ENCODE peak calls at places on chromosomes 2 and 18, in nine cellular contexts. I is sigmoid colon, B is A549, A is H1, W is transverse colon, S is K562, T is HepG2, O is stomach, Z is tibial nerve. E is an unnamed sample.

GRCh38 chr18:80193701-80194100 is 53.6 kb downstream of the PARD6G start:
- DNase-seq in O (no peak), I (no peak), W (no peak), B (no peak), S (no peak), A (peak), Z (no peak), T (no peak), E (no peak)

GRCh38 chr18:159037-159652 is 788 bp downstream of the USP14 start:
- DNase-seq in I (no peak), S (peak), T (peak), Z (no peak), O (no peak), B (peak), A (peak), W (no peak), E (no peak)

GRCh38 chr18:74073957-74074356 is 73.7 kb downstream of the FBXO15 start:
- DNase-seq in A (no peak), I (no peak), Z (no peak), O (no peak), T (no peak), S (no peak), B (no peak), W (no peak), E (no peak)

GRCh38 chr18:59065684-59066083 is 74.0 kb upstream of the SEC11C start:
- DNase-seq in B (no peak), W (no peak), A (no peak), Z (no peak), S (no peak), I (no peak), O (no peak), T (no peak), E (no peak)

GRCh38 chr2:46293466-46293865 is 3.7 kb upstream of the EPAS1 start:
- DNase-seq in Z (no peak), B (no peak), A (no peak), S (no peak), I (no peak), W (no peak), O (no peak), T (no peak), E (no peak)

GRCh38 chr18:59902993-59903610 is 3.3 kb downstream of the PMAIP1 start:
- DNase-seq in A (no peak), I (no peak), B (no peak), O (no peak), S (no peak), T (no peak), W (no peak), Z (no peak), E (no peak)

GRCh38 chr18:57427429-57428181 is 7.6 kb upstream of the ONECUT2 start:
- DNase-seq in Z (no peak), W (no peak), A (peak), I (no peak), O (no peak), T (no peak), B (no peak), S (no peak), E (no peak)

GRCh38 chr2:207139551-207139950 is 26.2 kb downstream of the KLF7 start:
- DNase-seq in I (no peak), B (no peak), S (no peak), T (no peak), Z (no peak), A (no peak), O (no peak), W (no peak), E (no peak)

GRCh38 chr2:43024515-43024962 is 201.9 kb downstream of the ZFP36L2 start:
- DNase-seq in S (peak), Z (peak), T (no peak), O (peak), W (peak), I (peak), A (peak), B (peak), E (peak)

GRCh38 chr2:152875832-152876669 is 157.6 kb downstream of the ARL6IP6 start:
- DNase-seq in T (no peak), B (no peak), O (no peak), Z (no peak), S (no peak), I (no peak), A (no peak), W (no peak), E (no peak)

GRCh38 chr2:28271914-28272240 is 120.8 kb upstream of the FOSL2 start:
- DNase-seq in I (no peak), T (no peak), A (no peak), B (no peak), Z (no peak), S (no peak), O (no peak), W (no peak), E (no peak)

GRCh38 chr18:65527879-65528633 is 222.8 kb upstream of the CDH7 start:
- DNase-seq in Z (no peak), W (no peak), A (no peak), B (no peak), I (no peak), T (no peak), S (no peak), O (no peak), E (no peak)

GRCh38 chr18:57581301-57581934 is 5.1 kb downstream of the FECH start:
- DNase-seq in O (no peak), W (peak), I (no peak), S (no peak), B (no peak), Z (no peak), A (no peak), T (no peak), E (no peak)

GRCh38 chr2:10519067-10519740 is 71.1 kb upstream of the ODC1 start:
- DNase-seq in I (peak), A (no peak), B (no peak), T (no peak), O (no peak), S (no peak), W (no peak), Z (no peak), E (no peak)

GRCh38 chr2:229675569-229675968 is 38.8 kb downstream of the DNER start:
- DNase-seq in A (no peak), S (no peak), B (no peak), T (no peak), O (no peak), I (no peak), Z (no peak), W (no peak), E (no peak)

DNA sequence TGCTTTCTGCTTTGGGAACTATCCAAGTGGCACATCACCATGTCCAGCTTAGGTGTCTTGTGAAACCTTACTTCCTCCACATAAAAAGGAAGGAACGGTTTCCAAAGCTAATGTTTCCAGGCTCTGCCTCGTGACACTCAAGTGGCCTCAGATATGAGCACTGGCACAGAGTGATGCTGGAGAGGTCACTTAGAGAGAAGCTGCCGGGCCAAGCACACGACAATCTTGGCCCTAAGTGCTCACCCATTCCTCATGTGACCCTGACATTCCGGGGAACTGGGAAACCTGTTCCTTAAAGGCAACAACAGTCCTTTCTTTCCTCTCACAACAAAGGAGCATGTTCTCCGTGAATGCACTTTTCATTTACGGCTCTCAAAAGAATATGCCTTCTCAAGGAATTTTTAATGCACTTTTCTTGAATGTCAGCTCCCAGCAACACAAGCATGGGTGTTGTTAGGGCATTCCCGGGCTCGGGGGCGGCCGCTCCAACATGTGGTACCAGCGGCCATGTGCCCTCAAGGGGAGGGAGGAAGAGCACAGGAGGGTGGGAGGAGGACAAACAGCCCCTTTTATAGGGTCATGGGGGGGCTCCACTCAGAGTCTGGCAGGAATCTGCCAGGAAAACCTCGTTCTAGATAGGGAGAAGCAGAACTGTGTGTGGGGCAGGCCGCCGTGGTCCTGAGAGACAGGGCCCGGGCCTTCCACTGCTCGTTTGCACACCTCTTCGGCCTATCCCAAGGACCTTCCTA is 118.6 kb downstream of the MBP start:
- DNase-seq in T (no peak), A (no peak), B (no peak), I (peak), Z (peak), O (no peak), W (peak), S (no peak), E (peak)
- TF ChIP-seq EP300 in T (no peak), A (no peak), B (no peak), I (no peak), Z (peak), O (no peak), W (no peak), S (no peak), E (no peak)

GRCh38 chr2:240462073-240462703 is 26.7 kb downstream of the GPC1 start:
- DNase-seq in I (peak), B (no peak), O (no peak), S (no peak), Z (peak), A (no peak), W (peak), T (no peak), E (peak)
- H3K27ac ChIP-seq in I (no peak), B (no peak), O (no peak), S (no peak), Z (no peak), A (no peak), W (no peak), T (no peak), E (no peak)

DNA sequence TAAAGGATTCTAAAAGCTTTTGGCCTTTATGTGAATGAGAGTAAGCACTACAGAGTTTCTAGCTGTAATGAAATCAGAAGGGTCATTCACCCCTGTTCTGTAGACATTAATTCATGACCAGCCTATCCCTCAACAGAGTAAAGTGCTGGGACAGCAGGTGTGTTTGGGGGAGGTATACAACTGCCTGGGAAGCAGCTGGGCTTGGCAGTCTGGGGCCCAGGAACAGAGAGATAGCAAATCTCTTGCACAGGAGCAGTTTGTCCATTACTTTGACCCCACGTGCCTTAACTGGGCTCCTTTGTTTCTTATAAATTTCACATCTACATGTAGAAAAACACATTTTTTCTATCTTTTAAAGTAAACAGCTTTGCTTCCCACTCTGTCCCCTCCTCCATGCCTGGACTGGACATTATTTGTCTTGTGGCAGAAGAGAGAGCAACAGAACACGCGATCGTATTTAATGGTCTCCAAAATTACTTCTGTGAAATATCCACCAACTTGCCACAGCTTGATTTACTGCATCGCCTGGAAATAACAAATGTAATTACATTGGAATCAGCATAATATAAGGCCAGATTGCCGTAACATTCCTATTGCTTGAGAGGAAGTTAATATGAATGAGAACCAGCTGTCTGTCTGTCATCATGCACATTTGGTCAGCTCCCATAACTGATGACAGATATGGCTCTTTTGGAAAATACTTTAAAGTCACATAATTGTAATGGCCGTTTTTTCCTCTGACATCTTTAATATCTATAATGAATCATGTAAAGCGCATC is 263.8 kb downstream of the RBM43 start:
- DNase-seq in Z (no peak), I (no peak), W (no peak), O (no peak), T (no peak), B (no peak), A (no peak), S (no peak), E (no peak)
- TF ChIP-seq EP300 in Z (no peak), I (no peak), W (no peak), O (no peak), T (no peak), B (no peak), A (no peak), S (no peak), E (no peak)

GRCh38 chr2:25552343-25552742 is 121.0 kb downstream of the DTNB start:
- DNase-seq in I (no peak), T (no peak), Z (no peak), B (no peak), A (no peak), O (no peak), S (no peak), W (no peak), E (no peak)

GRCh38 chr2:25558262-25558661 is 115.1 kb downstream of the DTNB start:
- DNase-seq in S (no peak), A (no peak), W (no peak), Z (no peak), B (no peak), I (no peak), T (no peak), O (no peak), E (no peak)

GRCh38 chr2:25561136-25561850 is 112.1 kb downstream of the DTNB start:
- DNase-seq in T (no peak), W (no peak), B (no peak), S (no peak), A (no peak), I (no peak), Z (no peak), O (no peak), E (no peak)

GRCh38 chr2:25559148-25559547 is 114.2 kb downstream of the DTNB start:
- DNase-seq in Z (no peak), I (no peak), W (no peak), T (no peak), S (no peak), B (no peak), A (no peak), O (no peak), E (no peak)

DNA sequence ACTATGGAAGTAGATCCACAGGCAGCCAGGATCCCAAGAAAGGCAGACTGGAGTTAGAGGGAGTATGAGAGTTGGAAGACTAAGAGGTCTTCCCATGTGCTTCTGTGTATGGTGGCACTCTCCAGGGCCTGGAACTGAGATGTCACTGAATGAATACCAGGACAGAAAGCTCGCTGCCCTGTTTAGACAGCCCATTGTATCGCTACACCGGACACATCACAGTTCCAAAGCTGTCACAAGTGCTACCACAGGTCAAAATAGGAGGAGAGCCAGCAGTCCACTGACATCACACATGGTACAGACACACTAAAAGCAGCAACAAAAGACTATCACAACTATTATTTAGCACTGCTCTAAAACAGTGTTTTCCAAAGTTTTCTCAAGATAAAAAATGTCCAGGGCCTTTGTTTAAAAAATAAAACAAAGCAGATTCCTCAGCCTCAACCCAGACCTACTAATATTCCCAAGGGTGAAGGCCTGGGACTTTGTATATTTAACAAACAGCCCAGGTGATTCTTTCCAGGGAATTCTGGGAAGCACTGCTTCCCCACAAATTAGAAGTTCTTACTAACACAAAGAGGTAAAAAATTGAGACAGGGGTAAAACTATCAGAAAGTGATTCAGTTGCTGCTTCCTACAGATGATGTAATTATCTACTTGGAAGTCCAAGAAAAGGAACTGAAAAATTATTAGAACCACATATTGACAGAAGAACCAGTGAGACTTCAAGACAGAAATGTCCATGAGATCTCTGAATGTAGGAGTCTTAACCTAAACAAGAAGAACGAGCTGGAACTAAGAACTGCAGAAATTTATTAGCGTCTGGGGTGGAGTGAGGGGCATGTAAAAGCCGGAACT is 116.0 kb downstream of the DTNB start:
- DNase-seq in S (no peak), I (no peak), T (no peak), A (no peak), B (no peak), Z (no peak), W (no peak), O (no peak), E (no peak)
- H3K27ac ChIP-seq in S (no peak), I (no peak), T (no peak), A (no peak), B (no peak), Z (peak), W (no peak), O (no peak), E (no peak)

GRCh38 chr18:24656044-24656443 is 195.6 kb downstream of the HRH4 start:
- DNase-seq in O (no peak), A (no peak), I (no peak), T (no peak), S (no peak), Z (no peak), W (no peak), B (no peak), E (no peak)
- TF ChIP-seq EP300 in O (no peak), A (no peak), I (no peak), T (no peak), S (no peak), Z (no peak), W (no peak), B (no peak), E (no peak)

DNA sequence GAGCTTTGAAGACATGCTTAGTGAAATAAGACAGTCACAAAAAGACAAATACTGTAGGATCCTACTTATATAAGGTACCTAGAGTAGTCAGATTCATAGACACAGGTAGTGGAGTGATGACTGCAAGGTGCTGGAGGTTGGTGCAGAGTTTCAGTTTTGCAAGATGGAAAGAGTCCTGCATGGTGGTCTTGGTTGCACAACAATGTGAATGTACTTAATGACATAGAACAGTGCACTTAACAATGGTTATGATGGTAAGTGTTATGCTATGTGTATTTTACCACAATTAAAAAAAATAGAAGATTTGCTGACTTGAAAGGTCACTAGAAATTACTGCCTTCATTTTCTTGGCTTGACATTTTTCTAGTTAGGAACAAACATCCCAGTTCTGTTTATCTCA is 9.5 kb downstream of the CERS6 start:
- DNase-seq in B (no peak), T (no peak), O (no peak), I (no peak), A (no peak), W (no peak), Z (no peak), S (no peak), E (no peak)
- H3K27ac ChIP-seq in B (no peak), T (no peak), O (peak), I (no peak), A (no peak), W (peak), Z (no peak), S (no peak), E (no peak)

GRCh38 chr18:44857744-44858143 is 177.1 kb downstream of the SETBP1 start:
- DNase-seq in S (no peak), O (no peak), I (no peak), Z (no peak), W (no peak), B (no peak), A (no peak), T (no peak), E (no peak)

GRCh38 chr18:44852818-44853217 is 172.1 kb downstream of the SETBP1 start:
- DNase-seq in B (no peak), Z (no peak), S (no peak), A (no peak), T (no peak), O (no peak), W (no peak), I (no peak), E (peak)

GRCh38 chr18:44855681-44856080 is 175.0 kb downstream of the SETBP1 start:
- DNase-seq in O (no peak), Z (no peak), T (no peak), B (no peak), W (no peak), A (no peak), I (no peak), S (no peak), E (no peak)

GRCh38 chr18:44859263-44859662 is 178.6 kb downstream of the SETBP1 start:
- DNase-seq in T (no peak), S (no peak), W (no peak), O (no peak), B (no peak), I (no peak), Z (no peak), A (no peak), E (no peak)

GRCh38 chr18:44856157-44856556 is 175.5 kb downstream of the SETBP1 start:
- DNase-seq in T (no peak), S (no peak), W (no peak), B (no peak), I (no peak), Z (no peak), O (no peak), A (no peak), E (no peak)
- TF ChIP-seq EP300 in T (no peak), S (no peak), W (no peak), B (no peak), I (no peak), Z (no peak), O (no peak), A (no peak), E (no peak)

E was measured in ovary.